ENCODE peak calls at places on chromosomes 7 and 10, in eight cellular contexts. U is IMR-90, F is PC-3, Y is cardiac fibroblast, O is PC-9, G is GM10248, H is epithelial cell of esophagus, W is cardiac muscle cell. V is an unnamed sample.
A peak's percentile ranks its signal among the peaks of the same experiment; 100 is the strongest.

GRCh38 chr7:27834179-27834921 is 94.4 kb downstream of the TAX1BP1 start:
- DNase-seq in U (no peak), F (no peak), Y (no peak), O (no peak), G (no peak), H (no peak), W (no peak), V (no peak)

GRCh38 chr10:126571203-126571602 is 99.3 kb downstream of the C10orf90 start:
- DNase-seq in U (no peak), F (peak; percentile 28), Y (no peak), O (no peak), G (no peak), H (no peak), W (no peak), V (no peak)

GRCh38 chr10:100562806-100563293 is 27.1 kb downstream of the HIF1AN start:
- DNase-seq in U (peak; percentile 37), F (no peak), Y (peak; percentile 46), O (peak; percentile 17), G (no peak), H (peak; percentile 36), W (peak; percentile 49), V (no peak)

GRCh38 chr7:149787428-149788299 is 14.3 kb upstream of the ZNF467 start:
- DNase-seq in U (no peak), F (peak; percentile 9), Y (no peak), O (peak; percentile 52), G (no peak), H (peak; percentile 11), W (peak; percentile 34), V (no peak)

GRCh38 chr10:85993140-85993539 is 373.5 kb downstream of the GRID1 start:
- DNase-seq in U (no peak), F (no peak), Y (no peak), O (no peak), G (no peak), H (no peak), W (no peak), V (no peak)

GRCh38 chr10:119541046-119541445 is 1.5 kb downstream of the RGS10 start:
- DNase-seq in U (peak; percentile 40), F (peak; percentile 13), Y (peak; percentile 14), O (no peak), G (no peak), H (peak; percentile 39), W (no peak), V (no peak)

GRCh38 chr10:8811201-8811600 is 756.7 kb downstream of the GATA3 start:
- DNase-seq in U (no peak), F (no peak), Y (no peak), O (no peak), G (no peak), H (no peak), W (no peak), V (no peak)

GRCh38 chr7:19464241-19464640 is 244.6 kb downstream of the POLR1F start:
- DNase-seq in U (peak; percentile 36), F (no peak), Y (no peak), O (no peak), G (no peak), H (peak; percentile 6), W (no peak), V (no peak)

GRCh38 chr10:85919358-85920022 is 447.1 kb downstream of the GRID1 start:
- DNase-seq in U (no peak), F (no peak), Y (no peak), O (no peak), G (no peak), H (no peak), W (no peak), V (no peak)

GRCh38 chr10:96719850-96720421 is 378 bp downstream of the PIK3AP1 start:
- DNase-seq in U (no peak), F (peak; percentile 47), Y (no peak), O (no peak), G (peak; percentile 80), H (no peak), W (peak; percentile 50), V (peak; percentile 88)

GRCh38 chr7:44814956-44815355 is 18.5 kb downstream of the PPIA start:
- DNase-seq in U (no peak), F (no peak), Y (no peak), O (no peak), G (no peak), H (no peak), W (no peak), V (no peak)

GRCh38 chr10:17115683-17116082 is 13.9 kb downstream of the CUBN start:
- DNase-seq in U (peak; percentile 51), F (peak; percentile 68), Y (peak; percentile 12), O (peak; percentile 16), G (no peak), H (peak; percentile 55), W (no peak), V (no peak)
- TF ChIP-seq CTCF in U (peak; percentile 19), F (peak; percentile 33), Y (no peak), O (no peak), G (no peak), H (peak; percentile 16), W (peak; percentile 19), V (no peak)

GRCh38 chr7:100722480-100723212 is 2.4 kb downstream of the EPO start:
- DNase-seq in U (no peak), F (no peak), Y (no peak), O (no peak), G (no peak), H (no peak), W (no peak), V (no peak)

GRCh38 chr7:100720645-100721504 is 607 bp downstream of the EPO start:
- DNase-seq in U (no peak), F (no peak), Y (no peak), O (no peak), G (no peak), H (no peak), W (peak; percentile 57), V (no peak)

GRCh38 chr7:100720320-100720644 is at the start of gene EPO:
- DNase-seq in U (no peak), F (no peak), Y (no peak), O (no peak), G (no peak), H (no peak), W (peak; percentile 12), V (no peak)

GRCh38 chr7:100721505-100721812 is 1.2 kb downstream of the EPO start:
- DNase-seq in U (no peak), F (no peak), Y (no peak), O (no peak), G (no peak), H (no peak), W (no peak), V (no peak)

DNA sequence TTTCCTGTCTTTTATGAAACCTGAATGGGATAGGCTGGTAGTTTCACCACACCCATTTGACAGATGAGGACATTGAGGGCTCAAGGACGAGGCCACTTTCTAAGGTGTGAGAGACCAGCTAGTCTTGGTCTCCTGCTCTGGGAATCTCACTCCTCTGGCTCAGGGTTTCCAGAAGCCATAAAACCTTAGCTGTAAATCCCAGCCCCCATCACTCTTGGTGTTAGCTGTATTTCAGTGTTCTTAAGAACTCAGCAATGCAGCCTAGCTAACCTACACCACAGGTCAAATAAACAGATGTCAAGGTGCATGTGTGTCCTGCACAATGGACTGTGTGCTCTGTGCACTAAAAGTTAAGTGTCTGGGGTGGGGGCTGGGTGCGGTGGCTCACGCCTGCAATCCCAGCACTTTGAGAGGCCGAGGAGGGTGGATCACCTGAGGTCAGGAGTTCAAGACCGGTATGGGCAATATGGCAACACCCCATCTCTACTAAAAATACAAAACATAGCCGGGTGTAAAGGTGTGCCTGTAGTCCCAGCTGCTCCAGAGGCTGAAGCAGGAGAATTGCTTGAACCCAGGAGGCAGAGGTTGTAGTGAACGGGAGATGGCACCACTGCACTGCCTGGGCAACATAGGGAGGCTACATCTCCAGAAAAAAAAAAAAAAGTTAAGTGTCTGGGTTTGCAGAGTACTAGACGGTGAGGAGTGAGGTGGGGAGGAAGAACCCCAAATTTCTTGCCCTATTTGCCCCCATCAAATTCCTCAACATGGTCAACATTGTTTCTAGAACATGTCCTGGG is 547 bp upstream of the EPO start:
- DNase-seq in U (peak; percentile 51), F (peak; percentile 16), Y (peak; percentile 45), O (peak; percentile 50), G (no peak), H (peak; percentile 66), W (no peak), V (no peak)
- TF ChIP-seq CTCF in U (peak; percentile 51), F (peak; percentile 32), Y (peak; percentile 35), O (peak; percentile 50), G (no peak), H (peak; percentile 59), W (peak; percentile 28), V (no peak)

DNA sequence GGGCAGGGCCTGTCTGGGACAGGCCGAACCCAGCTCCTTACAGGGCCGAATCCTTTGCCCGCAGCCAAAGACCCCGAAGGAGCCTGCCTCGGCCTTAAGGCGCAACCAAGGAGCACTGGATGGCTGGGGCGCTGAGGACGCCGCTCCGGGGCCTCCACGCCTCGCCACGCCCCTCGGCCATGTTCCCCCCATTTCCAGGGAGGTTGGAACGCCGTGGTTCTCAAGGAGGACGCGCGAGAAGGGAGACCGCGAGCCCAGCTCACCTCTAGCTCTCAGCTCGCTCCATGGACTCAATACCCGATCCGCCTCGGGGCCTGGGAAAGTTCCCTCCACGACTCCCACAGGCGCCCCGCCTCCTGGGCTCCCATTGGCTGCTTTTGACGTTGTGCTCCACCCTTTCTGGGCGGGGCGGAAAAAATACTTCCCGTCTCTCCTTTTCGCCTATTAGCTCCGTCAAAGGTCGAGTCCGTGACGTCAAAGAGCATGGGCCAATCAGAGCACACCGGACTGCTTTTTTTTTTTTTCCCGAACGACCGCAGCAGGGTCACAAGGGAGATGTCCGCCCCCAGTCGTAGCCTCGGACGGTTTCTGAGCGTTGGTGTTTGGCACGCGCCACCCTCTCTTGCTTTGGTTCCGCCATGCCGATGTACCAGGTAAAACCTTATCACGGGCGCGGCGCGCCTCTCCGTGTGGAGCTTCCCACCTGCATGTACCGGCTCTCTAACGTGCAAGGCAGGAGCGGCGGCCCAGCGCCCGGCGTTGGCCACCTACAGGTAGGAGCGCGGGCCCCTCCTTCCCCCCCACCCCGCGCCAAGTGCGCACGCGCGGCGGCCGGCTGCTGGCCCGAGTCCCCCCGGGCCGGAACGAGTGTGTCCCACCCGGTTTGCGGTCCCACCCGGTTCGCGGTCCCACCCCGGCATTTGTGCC is 305.7 kb downstream of the TYW1 start:
- DNase-seq in U (peak; percentile 99), F (peak; percentile 98), Y (peak; percentile 99), O (peak; percentile 99), G (peak; percentile 96), H (peak; percentile 99), W (peak; percentile 99), V (peak; percentile 99)
- TF ChIP-seq CTCF in U (peak; percentile 24), F (no peak), Y (peak; percentile 35), O (no peak), G (peak; percentile 8), H (peak; percentile 22), W (peak; percentile 31), V (no peak)

DNA sequence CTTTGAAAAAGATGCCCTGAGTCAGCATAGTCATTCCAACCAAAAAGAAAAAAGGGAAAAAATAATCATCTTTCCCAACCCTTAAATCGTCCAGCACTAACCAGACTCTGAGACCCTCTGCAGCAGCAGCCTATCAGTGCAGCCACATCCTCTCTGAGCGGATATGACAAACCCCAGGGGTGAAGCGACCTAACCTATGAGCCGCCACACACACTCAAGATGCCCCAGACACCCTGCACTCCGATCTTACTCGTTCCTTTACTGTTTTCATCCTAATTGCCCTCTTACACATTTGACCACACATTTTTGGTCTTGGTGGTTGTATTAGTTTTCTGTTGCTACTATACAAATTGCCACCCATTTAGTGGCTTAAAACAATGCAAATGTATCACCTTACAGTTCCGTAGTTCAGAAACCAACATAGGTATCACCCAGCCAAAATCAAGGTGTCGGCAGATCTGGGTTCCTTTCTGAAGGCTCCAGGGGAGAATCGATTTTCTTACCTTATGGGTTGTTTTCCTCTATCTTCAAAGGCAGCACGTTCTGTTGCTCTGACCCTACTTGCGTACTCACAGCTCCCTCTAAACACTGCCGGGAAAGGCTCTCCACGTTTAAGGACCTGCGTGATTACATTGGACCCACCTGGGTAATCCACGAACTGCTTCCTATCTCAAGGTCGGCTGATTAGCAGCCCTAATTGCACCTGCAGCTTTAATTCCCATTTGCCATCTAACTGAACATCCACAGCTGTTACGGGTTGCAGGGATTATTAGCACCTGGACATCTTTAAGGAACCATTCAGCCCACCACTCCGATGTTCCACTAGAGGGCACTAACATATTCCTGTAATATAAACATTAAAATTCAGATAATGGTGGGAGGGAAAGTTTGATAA is 37.3 kb upstream of the PRSS1 start:
- DNase-seq in U (peak; percentile 19), F (peak; percentile 66), Y (peak; percentile 45), O (no peak), G (no peak), H (peak; percentile 38), W (peak; percentile 45), V (peak; percentile 35)
- TF ChIP-seq CTCF in U (peak; percentile 51), F (peak; percentile 85), Y (peak; percentile 66), O (peak; percentile 88), G (peak; percentile 53), H (peak; percentile 63), W (peak; percentile 74), V (peak; percentile 52)

V was measured in GM12865.